ENCODE peak calls at places on chromosome 21, in six cellular contexts. B, Q, J, H, P and S are unnamed samples.

GRCh38 chr21:27802816-27803475 is 836.1 kb upstream of the ADAMTS5 start:
- DNase-seq in J (no peak), Q (no peak), P (no peak), H (peak; percentile 44), B (peak; percentile 39), S (no peak)

GRCh38 chr21:33461538-33462250 is 18.1 kb downstream of the TMEM50B start:
- DNase-seq in B (no peak), H (no peak), Q (no peak), P (no peak), J (no peak), S (no peak)

GRCh38 chr21:32403201-32403701 is 9.3 kb upstream of the EVA1C start:
- DNase-seq in H (peak; percentile 57), J (no peak), Q (no peak), P (peak; percentile 67), B (peak; percentile 59), S (no peak)

GRCh38 chr21:28444567-28444966 is 548.1 kb downstream of the LTN1 start:
- DNase-seq in H (no peak), J (no peak), Q (no peak), P (no peak), B (no peak), S (no peak)

GRCh38 chr21:31576428-31576827 is 83.1 kb upstream of the SOD1 start:
- DNase-seq in B (no peak), J (no peak), P (no peak), Q (no peak), H (no peak), S (no peak)

GRCh38 chr21:46056450-46056903 is 41.4 kb upstream of the COL6A2 start:
- DNase-seq in H (peak; percentile 44), P (peak; percentile 90), Q (peak; percentile 69), J (no peak), B (peak; percentile 74), S (no peak)

GRCh38 chr21:32206631-32207030 is 72.2 kb downstream of the MIS18A start:
- DNase-seq in P (no peak), Q (no peak), B (no peak), H (no peak), J (no peak), S (no peak)

GRCh38 chr21:38356898-38357297 is 100.1 kb downstream of the KCNJ15 start:
- DNase-seq in B (no peak), J (no peak), P (no peak), H (no peak), Q (no peak), S (no peak)

GRCh38 chr21:39650306-39650705 is 37.6 kb downstream of the B3GALT5 start:
- DNase-seq in J (no peak), H (no peak), Q (no peak), P (no peak), B (no peak), S (no peak)

GRCh38 chr21:22791986-22792560 is 1793.9 kb downstream of the NCAM2 start:
- DNase-seq in J (no peak), B (no peak), P (no peak), Q (no peak), H (no peak), S (peak; percentile 24)

GRCh38 chr21:46153259-46154154 is 1.9 kb downstream of the FTCD start:
- DNase-seq in P (peak; percentile 73), H (peak; percentile 58), B (peak; percentile 50), J (no peak), Q (no peak), S (no peak)

GRCh38 chr21:31162827-31163226 is 124.6 kb upstream of the KRTAP19-8 start:
- DNase-seq in P (no peak), B (no peak), Q (no peak), H (no peak), J (no peak), S (no peak)

GRCh38 chr21:32748529-32748928 is 20.7 kb upstream of the SYNJ1 start:
- DNase-seq in P (no peak), Q (no peak), H (no peak), B (no peak), J (no peak), S (no peak)

GRCh38 chr21:33029975-33030461 is 4.3 kb downstream of the OLIG2 start:
- DNase-seq in Q (no peak), H (no peak), P (no peak), B (no peak), J (no peak), S (no peak)

GRCh38 chr21:38236232-38236631 is 20.6 kb upstream of the KCNJ15 start:
- DNase-seq in P (no peak), Q (no peak), J (no peak), H (no peak), B (no peak), S (no peak)

GRCh38 chr21:38661296-38662223 is 144.2 kb upstream of the ETS2 start:
- DNase-seq in H (no peak), P (no peak), B (peak; percentile 27), J (no peak), Q (no peak), S (no peak)

GRCh38 chr21:21216013-21216412 is 217.8 kb downstream of the NCAM2 start:
- DNase-seq in J (no peak), B (no peak), P (no peak), H (no peak), Q (no peak), S (no peak)

GRCh38 chr21:26148071-26148470 is 22.5 kb downstream of the APP start:
- DNase-seq in B (no peak), H (no peak), P (no peak), J (no peak), Q (no peak), S (no peak)

GRCh38 chr21:26800455-26801454 is 44.5 kb downstream of the ADAMTS1 start:
- DNase-seq in B (no peak), J (no peak), H (no peak), P (no peak), Q (no peak), S (no peak)

GRCh38 chr21:37490084-37490483 is 123.5 kb downstream of the DYRK1A start:
- DNase-seq in H (no peak), P (no peak), B (no peak), Q (no peak), J (no peak), S (no peak)

GRCh38 chr21:38679531-38679930 is 126.2 kb upstream of the ETS2 start:
- DNase-seq in P (no peak), Q (no peak), J (no peak), H (no peak), B (no peak), S (peak; percentile 24)

GRCh38 chr21:30083120-30083945 is 83.3 kb downstream of the CLDN17 start:
- DNase-seq in B (no peak), J (no peak), Q (no peak), H (no peak), P (no peak), S (no peak)

GRCh38 chr21:43819511-43820405 is 30.4 kb downstream of the RRP1 start:
- DNase-seq in P (peak; percentile 39), B (no peak), J (no peak), Q (no peak), H (no peak), S (no peak)

GRCh38 chr21:22351076-22351475 is 1352.9 kb downstream of the NCAM2 start:
- DNase-seq in H (no peak), B (no peak), P (no peak), J (no peak), Q (no peak), S (no peak)

GRCh38 chr21:39484711-39485264 is 33.0 kb downstream of the SH3BGR start:
- DNase-seq in P (no peak), B (no peak), J (no peak), H (no peak), Q (no peak), S (no peak)

GRCh38 chr21:43803558-43804300 is 14.4 kb downstream of the RRP1 start:
- DNase-seq in Q (no peak), J (no peak), H (no peak), P (no peak), B (no peak), S (no peak)

GRCh38 chr21:33901421-33902288 is 13.9 kb downstream of the ATP5PO start:
- DNase-seq in B (no peak), H (no peak), P (no peak), Q (peak; percentile 58), J (peak; percentile 38), S (no peak)

GRCh38 chr21:38115870-38116269 is 140.9 kb upstream of the KCNJ15 start:
- DNase-seq in H (no peak), P (no peak), B (no peak), J (no peak), Q (no peak), S (no peak)

GRCh38 chr21:39125752-39126485 is 57.3 kb downstream of the PSMG1 start:
- DNase-seq in B (peak; percentile 51), P (no peak), Q (peak; percentile 45), H (peak; percentile 55), J (peak; percentile 45), S (peak; percentile 30)

GRCh38 chr21:38651570-38651969 is 153.3 kb upstream of the ERG start:
- DNase-seq in B (no peak), H (no peak), J (no peak), P (no peak), Q (no peak), S (no peak)

GRCh38 chr21:23639726-23640125 is 1967.6 kb downstream of the MRPL39 start:
- DNase-seq in B (no peak), J (no peak), H (no peak), Q (no peak), P (no peak), S (no peak)

GRCh38 chr21:14213164-14213563 is 2.4 kb upstream of the LIPI start:
- DNase-seq in B (no peak), Q (no peak), J (no peak), H (no peak), P (no peak), S (no peak)

GRCh38 chr21:14210738-14211137 is at the start of gene LIPI:
- DNase-seq in Q (no peak), B (no peak), P (no peak), J (no peak), H (no peak), S (no peak)

GRCh38 chr21:14215971-14216621 is at the start of gene RBM11:
- DNase-seq in P (peak; percentile 65), J (no peak), H (peak; percentile 81), Q (peak; percentile 63), B (peak; percentile 84), S (no peak)
- TF ChIP-seq POLR2AphosphoS5 in P (no peak), J (no peak), H (no peak), Q (peak; percentile 37), B (peak; percentile 23), S (no peak)

GRCh38 chr21:35436899-35437298 is 387.8 kb upstream of the RUNX1 start:
- DNase-seq in J (peak; percentile 10), Q (no peak), B (no peak), H (no peak), P (no peak), S (no peak)
- TF ChIP-seq CTCF in J (peak; percentile 29), Q (no peak), B (no peak), H (no peak), P (no peak), S (no peak)

GRCh38 chr21:17903929-17904639 is 84.9 kb upstream of the C21orf91 start:
- DNase-seq in J (no peak), Q (no peak), B (no peak), H (no peak), P (no peak), S (no peak)
- TF ChIP-seq POLR2AphosphoS5 in J (no peak), Q (no peak), B (no peak), H (no peak), P (no peak), S (no peak)

GRCh38 chr21:18384771-18385170 is 18.8 kb downstream of the TMPRSS15 start:
- DNase-seq in Q (no peak), B (no peak), H (no peak), P (no peak), J (no peak), S (no peak)

GRCh38 chr21:18382141-18382540 is 21.4 kb downstream of the TMPRSS15 start:
- DNase-seq in H (no peak), J (no peak), B (no peak), P (no peak), Q (no peak), S (no peak)

GRCh38 chr21:18387994-18388393 is 15.6 kb downstream of the TMPRSS15 start:
- DNase-seq in H (no peak), Q (no peak), J (no peak), B (no peak), P (no peak), S (no peak)
- TF ChIP-seq CTCF in H (no peak), Q (no peak), J (no peak), B (no peak), P (no peak), S (no peak)